ENCODE peak calls at places on chromosomes 5 and 9, in four cellular contexts. One of them, this sample, is unnamed.

GRCh38 chr5:112967520-112968083 is 9.0 kb upstream of the DCP2 start:
- DNase-seq in SHP77 treated with DMSO at 0.1 percent for 48 hours: no peak
- DNase-seq in bronchial epithelial cell: no peak
- DNase-seq in stimulated activated CD4-positive, alpha-beta T cell treated with anti-CD3 and anti-CD28 coated beads, Interleukin-4, amount 100 ng/mL, for 48 hours: no peak
- DNase-seq in this sample: no peak

GRCh38 chr9:82080265-82080664 is 91.7 kb downstream of the SPATA31D1 start:
- DNase-seq in bronchial epithelial cell: no peak
- DNase-seq in SHP77 treated with DMSO at 0.1 percent for 48 hours: no peak
- DNase-seq in stimulated activated CD4-positive, alpha-beta T cell treated with anti-CD3 and anti-CD28 coated beads, Interleukin-4, amount 100 ng/mL, for 48 hours: no peak
- DNase-seq in this sample: no peak

GRCh38 chr9:128152133-128152780 is 3.0 kb downstream of the LCN2 start:
- DNase-seq in stimulated activated CD4-positive, alpha-beta T cell treated with anti-CD3 and anti-CD28 coated beads, Interleukin-4, amount 100 ng/mL, for 48 hours: no peak
- DNase-seq in SHP77 treated with DMSO at 0.1 percent for 48 hours: no peak
- DNase-seq in bronchial epithelial cell: no peak
- DNase-seq in this sample: no peak

GRCh38 chr5:103411721-103412120 is 150.9 kb downstream of the NUDT12 start:
- DNase-seq in bronchial epithelial cell: no peak
- DNase-seq in stimulated activated CD4-positive, alpha-beta T cell treated with anti-CD3 and anti-CD28 coated beads, Interleukin-4, amount 100 ng/mL, for 48 hours: no peak
- DNase-seq in SHP77 treated with DMSO at 0.1 percent for 48 hours: no peak
- DNase-seq in this sample: no peak

GRCh38 chr5:116532762-116533525 is 41.7 kb downstream of the SEMA6A start:
- DNase-seq in SHP77 treated with DMSO at 0.1 percent for 48 hours: no peak
- DNase-seq in stimulated activated CD4-positive, alpha-beta T cell treated with anti-CD3 and anti-CD28 coated beads, Interleukin-4, amount 100 ng/mL, for 48 hours: no peak
- DNase-seq in bronchial epithelial cell: no peak
- DNase-seq in this sample: peak; percentile 48

GRCh38 chr9:136857166-136857565 is 5.0 kb downstream of the MAMDC4 start:
- DNase-seq in bronchial epithelial cell: no peak
- DNase-seq in SHP77 treated with DMSO at 0.1 percent for 48 hours: no peak
- DNase-seq in stimulated activated CD4-positive, alpha-beta T cell treated with anti-CD3 and anti-CD28 coated beads, Interleukin-4, amount 100 ng/mL, for 48 hours: no peak
- DNase-seq in this sample: no peak

GRCh38 chr5:157049605-157050004 is 9.3 kb downstream of the HAVCR1 start:
- DNase-seq in stimulated activated CD4-positive, alpha-beta T cell treated with anti-CD3 and anti-CD28 coated beads, Interleukin-4, amount 100 ng/mL, for 48 hours: no peak
- DNase-seq in SHP77 treated with DMSO at 0.1 percent for 48 hours: no peak
- DNase-seq in bronchial epithelial cell: no peak
- DNase-seq in this sample: no peak

GRCh38 chr9:137045294-137046093 is 483 bp downstream of the NPDC1 start:
- DNase-seq in SHP77 treated with DMSO at 0.1 percent for 48 hours: no peak
- DNase-seq in bronchial epithelial cell: no peak
- DNase-seq in stimulated activated CD4-positive, alpha-beta T cell treated with anti-CD3 and anti-CD28 coated beads, Interleukin-4, amount 100 ng/mL, for 48 hours: no peak
- DNase-seq in this sample: peak; percentile 42

GRCh38 chr5:151706906-151707305 is 20.2 kb upstream of the SPARC start:
- DNase-seq in SHP77 treated with DMSO at 0.1 percent for 48 hours: no peak
- DNase-seq in bronchial epithelial cell: peak; percentile 90
- DNase-seq in stimulated activated CD4-positive, alpha-beta T cell treated with anti-CD3 and anti-CD28 coated beads, Interleukin-4, amount 100 ng/mL, for 48 hours: no peak
- DNase-seq in this sample: no peak

GRCh38 chr5:144028058-144028457 is 142.4 kb downstream of the YIPF5 start:
- DNase-seq in bronchial epithelial cell: peak; percentile 46
- DNase-seq in stimulated activated CD4-positive, alpha-beta T cell treated with anti-CD3 and anti-CD28 coated beads, Interleukin-4, amount 100 ng/mL, for 48 hours: no peak
- DNase-seq in SHP77 treated with DMSO at 0.1 percent for 48 hours: no peak
- DNase-seq in this sample: no peak

GRCh38 chr9:110599468-110599867 is 19.9 kb upstream of the SVEP1 start:
- DNase-seq in bronchial epithelial cell: no peak
- DNase-seq in stimulated activated CD4-positive, alpha-beta T cell treated with anti-CD3 and anti-CD28 coated beads, Interleukin-4, amount 100 ng/mL, for 48 hours: no peak
- DNase-seq in SHP77 treated with DMSO at 0.1 percent for 48 hours: no peak
- DNase-seq in this sample: no peak

GRCh38 chr5:68288756-68289134 is 73.2 kb downstream of the PIK3R1 start:
- DNase-seq in SHP77 treated with DMSO at 0.1 percent for 48 hours: no peak
- DNase-seq in stimulated activated CD4-positive, alpha-beta T cell treated with anti-CD3 and anti-CD28 coated beads, Interleukin-4, amount 100 ng/mL, for 48 hours: no peak
- DNase-seq in bronchial epithelial cell: no peak
- DNase-seq in this sample: peak; percentile 58

GRCh38 chr5:14444988-14445387 is 136.6 kb upstream of the OTULINL start:
- DNase-seq in SHP77 treated with DMSO at 0.1 percent for 48 hours: no peak
- DNase-seq in bronchial epithelial cell: peak; percentile 44
- DNase-seq in stimulated activated CD4-positive, alpha-beta T cell treated with anti-CD3 and anti-CD28 coated beads, Interleukin-4, amount 100 ng/mL, for 48 hours: no peak
- DNase-seq in this sample: no peak

GRCh38 chr5:139660105-139660915 is 12.2 kb downstream of the CXXC5 start:
- DNase-seq in SHP77 treated with DMSO at 0.1 percent for 48 hours: no peak
- DNase-seq in bronchial epithelial cell: peak; percentile 64
- DNase-seq in stimulated activated CD4-positive, alpha-beta T cell treated with anti-CD3 and anti-CD28 coated beads, Interleukin-4, amount 100 ng/mL, for 48 hours: no peak
- DNase-seq in this sample: peak; percentile 95

GRCh38 chr5:96896285-96896711 is 20.0 kb downstream of the ERAP2 start:
- DNase-seq in stimulated activated CD4-positive, alpha-beta T cell treated with anti-CD3 and anti-CD28 coated beads, Interleukin-4, amount 100 ng/mL, for 48 hours: no peak
- DNase-seq in bronchial epithelial cell: no peak
- DNase-seq in SHP77 treated with DMSO at 0.1 percent for 48 hours: no peak
- DNase-seq in this sample: no peak

GRCh38 chr9:95116002-95116819 is 201.3 kb downstream of the FANCC start:
- DNase-seq in SHP77 treated with DMSO at 0.1 percent for 48 hours: no peak
- DNase-seq in bronchial epithelial cell: peak; percentile 73
- DNase-seq in stimulated activated CD4-positive, alpha-beta T cell treated with anti-CD3 and anti-CD28 coated beads, Interleukin-4, amount 100 ng/mL, for 48 hours: no peak
- DNase-seq in this sample: no peak

GRCh38 chr5:96569332-96569731 is 92.8 kb upstream of the CAST start:
- DNase-seq in bronchial epithelial cell: no peak
- DNase-seq in stimulated activated CD4-positive, alpha-beta T cell treated with anti-CD3 and anti-CD28 coated beads, Interleukin-4, amount 100 ng/mL, for 48 hours: no peak
- DNase-seq in SHP77 treated with DMSO at 0.1 percent for 48 hours: no peak
- DNase-seq in this sample: no peak

GRCh38 chr5:103598997-103599556 is 36.5 kb upstream of the NUDT12 start:
- DNase-seq in stimulated activated CD4-positive, alpha-beta T cell treated with anti-CD3 and anti-CD28 coated beads, Interleukin-4, amount 100 ng/mL, for 48 hours: no peak
- DNase-seq in bronchial epithelial cell: no peak
- DNase-seq in SHP77 treated with DMSO at 0.1 percent for 48 hours: no peak
- DNase-seq in this sample: no peak

GRCh38 chr5:95317687-95318086 is 32.8 kb upstream of the MCTP1 start:
- DNase-seq in SHP77 treated with DMSO at 0.1 percent for 48 hours: no peak
- DNase-seq in bronchial epithelial cell: no peak
- DNase-seq in stimulated activated CD4-positive, alpha-beta T cell treated with anti-CD3 and anti-CD28 coated beads, Interleukin-4, amount 100 ng/mL, for 48 hours: no peak
- DNase-seq in this sample: no peak

GRCh38 chr5:74971947-74972460 is 80.4 kb downstream of the GCNT4 start:
- DNase-seq in bronchial epithelial cell: no peak
- DNase-seq in SHP77 treated with DMSO at 0.1 percent for 48 hours: no peak
- DNase-seq in stimulated activated CD4-positive, alpha-beta T cell treated with anti-CD3 and anti-CD28 coated beads, Interleukin-4, amount 100 ng/mL, for 48 hours: no peak
- DNase-seq in this sample: no peak

GRCh38 chr9:105024529-105024928 is 96.6 kb upstream of the ABCA1 start:
- DNase-seq in SHP77 treated with DMSO at 0.1 percent for 48 hours: no peak
- DNase-seq in bronchial epithelial cell: no peak
- DNase-seq in stimulated activated CD4-positive, alpha-beta T cell treated with anti-CD3 and anti-CD28 coated beads, Interleukin-4, amount 100 ng/mL, for 48 hours: no peak
- DNase-seq in this sample: no peak

GRCh38 chr5:120778491-120779293 is 314.6 kb downstream of the PRR16 start:
- DNase-seq in stimulated activated CD4-positive, alpha-beta T cell treated with anti-CD3 and anti-CD28 coated beads, Interleukin-4, amount 100 ng/mL, for 48 hours: no peak
- DNase-seq in bronchial epithelial cell: no peak
- DNase-seq in SHP77 treated with DMSO at 0.1 percent for 48 hours: no peak
- DNase-seq in this sample: no peak

GRCh38 chr5:139760066-139761056 is 35.2 kb upstream of the PSD2 start:
- DNase-seq in SHP77 treated with DMSO at 0.1 percent for 48 hours: no peak
- DNase-seq in bronchial epithelial cell: peak; percentile 39
- DNase-seq in stimulated activated CD4-positive, alpha-beta T cell treated with anti-CD3 and anti-CD28 coated beads, Interleukin-4, amount 100 ng/mL, for 48 hours: no peak
- DNase-seq in this sample: no peak

GRCh38 chr5:95873351-95873750 is 50.8 kb upstream of the GLRX start:
- DNase-seq in stimulated activated CD4-positive, alpha-beta T cell treated with anti-CD3 and anti-CD28 coated beads, Interleukin-4, amount 100 ng/mL, for 48 hours: no peak
- DNase-seq in bronchial epithelial cell: no peak
- DNase-seq in SHP77 treated with DMSO at 0.1 percent for 48 hours: no peak
- DNase-seq in this sample: no peak

GRCh38 chr5:7397935-7398334 is 2.0 kb downstream of the ADCY2 start:
- DNase-seq in bronchial epithelial cell: no peak
- DNase-seq in stimulated activated CD4-positive, alpha-beta T cell treated with anti-CD3 and anti-CD28 coated beads, Interleukin-4, amount 100 ng/mL, for 48 hours: no peak
- DNase-seq in SHP77 treated with DMSO at 0.1 percent for 48 hours: peak; percentile 43
- DNase-seq in this sample: no peak

GRCh38 chr5:167296056-167296455 is 995.4 kb upstream of the WWC1 start:
- DNase-seq in bronchial epithelial cell: no peak
- DNase-seq in stimulated activated CD4-positive, alpha-beta T cell treated with anti-CD3 and anti-CD28 coated beads, Interleukin-4, amount 100 ng/mL, for 48 hours: no peak
- DNase-seq in SHP77 treated with DMSO at 0.1 percent for 48 hours: no peak
- DNase-seq in this sample: no peak

GRCh38 chr9:127919253-127919815 is 2.5 kb upstream of the ST6GALNAC4 start:
- DNase-seq in bronchial epithelial cell: peak; percentile 100
- DNase-seq in SHP77 treated with DMSO at 0.1 percent for 48 hours: no peak
- DNase-seq in stimulated activated CD4-positive, alpha-beta T cell treated with anti-CD3 and anti-CD28 coated beads, Interleukin-4, amount 100 ng/mL, for 48 hours: no peak
- DNase-seq in this sample: no peak

GRCh38 chr9:136705564-136705963 is 6.8 kb upstream of the DIPK1B start:
- DNase-seq in bronchial epithelial cell: no peak
- DNase-seq in stimulated activated CD4-positive, alpha-beta T cell treated with anti-CD3 and anti-CD28 coated beads, Interleukin-4, amount 100 ng/mL, for 48 hours: no peak
- DNase-seq in SHP77 treated with DMSO at 0.1 percent for 48 hours: no peak
- DNase-seq in this sample: no peak

GRCh38 chr9:114776683-114777399 is 29.0 kb downstream of the TNFSF15 start:
- DNase-seq in bronchial epithelial cell: no peak
- DNase-seq in stimulated activated CD4-positive, alpha-beta T cell treated with anti-CD3 and anti-CD28 coated beads, Interleukin-4, amount 100 ng/mL, for 48 hours: no peak
- DNase-seq in SHP77 treated with DMSO at 0.1 percent for 48 hours: no peak
- DNase-seq in this sample: no peak

GRCh38 chr5:141809697-141810096 is 68.5 kb downstream of the PCDH1 start:
- DNase-seq in SHP77 treated with DMSO at 0.1 percent for 48 hours: no peak
- DNase-seq in bronchial epithelial cell: no peak
- DNase-seq in stimulated activated CD4-positive, alpha-beta T cell treated with anti-CD3 and anti-CD28 coated beads, Interleukin-4, amount 100 ng/mL, for 48 hours: no peak
- DNase-seq in this sample: no peak

GRCh38 chr5:72908666-72909065 is 47.2 kb upstream of the FCHO2 start:
- DNase-seq in stimulated activated CD4-positive, alpha-beta T cell treated with anti-CD3 and anti-CD28 coated beads, Interleukin-4, amount 100 ng/mL, for 48 hours: no peak
- DNase-seq in SHP77 treated with DMSO at 0.1 percent for 48 hours: no peak
- DNase-seq in bronchial epithelial cell: no peak
- DNase-seq in this sample: no peak

GRCh38 chr9:13865869-13866268 is 448.1 kb downstream of the NFIB start:
- DNase-seq in bronchial epithelial cell: peak; percentile 79
- DNase-seq in stimulated activated CD4-positive, alpha-beta T cell treated with anti-CD3 and anti-CD28 coated beads, Interleukin-4, amount 100 ng/mL, for 48 hours: no peak
- DNase-seq in SHP77 treated with DMSO at 0.1 percent for 48 hours: no peak
- DNase-seq in this sample: no peak

GRCh38 chr5:41371741-41372140 is 138.7 kb downstream of the PLCXD3 start:
- DNase-seq in bronchial epithelial cell: peak; percentile 57
- DNase-seq in SHP77 treated with DMSO at 0.1 percent for 48 hours: no peak
- DNase-seq in stimulated activated CD4-positive, alpha-beta T cell treated with anti-CD3 and anti-CD28 coated beads, Interleukin-4, amount 100 ng/mL, for 48 hours: no peak
- DNase-seq in this sample: no peak

This sample was measured in T47D.